ENCODE peak calls at places on chromosomes 7 and 10, in five cellular contexts. Y, A, K, S and N are unnamed samples.

GRCh38 chr10:25820496-25821415 is 113.3 kb upstream of the MYO3A start:
- DNase-seq in A (peak; percentile 15), S (peak; percentile 14), Y (no peak), K (no peak), N (no peak)

GRCh38 chr7:92831716-92832622 is 4.4 kb downstream of the CDK6 start:
- DNase-seq in S (peak; percentile 90), A (no peak), Y (peak; percentile 67), K (no peak), N (no peak)

GRCh38 chr10:104291439-104291951 is 22.5 kb downstream of the GSTO2 start:
- DNase-seq in S (peak; percentile 91), A (peak; percentile 93), Y (peak; percentile 95), K (peak; percentile 92), N (peak; percentile 53)

GRCh38 chr7:50657341-50657873 is 92.2 kb upstream of the DDC start:
- DNase-seq in A (no peak), K (no peak), Y (no peak), S (peak; percentile 91), N (no peak)

GRCh38 chr10:132546567-132547420 is 9.2 kb downstream of the INPP5A start:
- DNase-seq in Y (peak; percentile 62), A (peak; percentile 89), K (no peak), S (peak; percentile 81), N (no peak)

GRCh38 chr7:119341822-119342221 is 931.2 kb upstream of the KCND2 start:
- DNase-seq in Y (no peak), A (no peak), S (no peak), K (no peak), N (no peak)

GRCh38 chr7:81478664-81479063 is 291.2 kb downstream of the HGF start:
- DNase-seq in S (no peak), A (no peak), Y (no peak), K (no peak), N (no peak)

GRCh38 chr7:75723444-75723843 is 15.3 kb downstream of the HIP1 start:
- DNase-seq in K (peak; percentile 38), S (no peak), A (no peak), Y (no peak), N (no peak)

GRCh38 chr10:80949785-80950184 is 412.1 kb downstream of the SH2D4B start:
- DNase-seq in S (no peak), K (no peak), Y (no peak), A (no peak), N (no peak)

GRCh38 chr7:34838329-34838728 is 180.3 kb downstream of the NPSR1 start:
- DNase-seq in A (no peak), Y (no peak), K (no peak), S (no peak), N (no peak)

GRCh38 chr7:109552017-109552416 is 982.3 kb downstream of the DNAJB9 start:
- DNase-seq in Y (no peak), A (no peak), S (no peak), K (no peak), N (no peak)

GRCh38 chr10:125064681-125065492 is 95.5 kb downstream of the CTBP2 start:
- DNase-seq in Y (no peak), S (peak; percentile 88), K (peak; percentile 84), A (peak; percentile 86), N (no peak)

GRCh38 chr10:78738457-78738856 is 330.3 kb upstream of the ZMIZ1 start:
- DNase-seq in A (no peak), K (no peak), Y (no peak), S (no peak), N (no peak)

GRCh38 chr7:95012001-95012400 is 104.6 kb downstream of the PPP1R9A start:
- DNase-seq in S (no peak), Y (no peak), K (no peak), A (peak; percentile 14), N (no peak)

GRCh38 chr10:48289652-48290238 is 15.2 kb upstream of the FRMPD2 start:
- DNase-seq in Y (peak; percentile 79), A (peak; percentile 71), S (no peak), K (peak; percentile 62), N (no peak)

GRCh38 chr7:80640841-80641240 is 2.4 kb downstream of the CD36 start:
- DNase-seq in K (no peak), A (no peak), Y (no peak), S (no peak), N (no peak)

GRCh38 chr7:12884856-12885440 is 197.5 kb downstream of the ARL4A start:
- DNase-seq in K (no peak), Y (no peak), A (no peak), S (no peak), N (no peak)

GRCh38 chr10:104492349-104492940 is 138.8 kb downstream of the CFAP58 start:
- DNase-seq in Y (no peak), A (no peak), K (no peak), S (no peak), N (no peak)

GRCh38 chr7:19119901-19120486 is 2.6 kb upstream of the TWIST1 start:
- DNase-seq in Y (no peak), A (no peak), K (no peak), S (no peak), N (no peak)

GRCh38 chr7:108062250-108063014 is 59.5 kb upstream of the LAMB1 start:
- DNase-seq in A (no peak), S (no peak), K (no peak), Y (no peak), N (no peak)

GRCh38 chr7:131190146-131190545 is 137.5 kb upstream of the MKLN1 start:
- DNase-seq in Y (no peak), K (no peak), A (no peak), S (no peak), N (no peak)